ENCODE peak calls at places on chromosomes 7 and 10, in seven cellular contexts. J is fibroblast of lung, C is HepG2, G is PC-3, E is GM23248, O is IMR-90, T is SK-N-SH. S is an unnamed sample.

GRCh38 chr10:75623310-75623940 is 192.0 kb downstream of the LRMDA start:
- DNase-seq in E (no peak), C (no peak), J (no peak), T (no peak), G (no peak), O (no peak), S (no peak)

GRCh38 chr7:18221377-18222290 is 194.0 kb upstream of the PRPS1L1 start:
- DNase-seq in C (no peak), T (no peak), G (no peak), E (peak), O (peak), J (peak), S (peak)

GRCh38 chr10:72276421-72277339 is 3.0 kb downstream of the DDIT4 start:
- DNase-seq in J (peak), T (no peak), G (no peak), C (peak), O (peak), E (peak), S (no peak)

GRCh38 chr7:123811056-123811455 is 33.9 kb upstream of the HYAL4 start:
- DNase-seq in C (no peak), E (peak), J (peak), G (no peak), O (no peak), T (no peak), S (no peak)

GRCh38 chr10:5317547-5318107 is 47.1 kb upstream of the UCN3 start:
- DNase-seq in O (peak), C (peak), T (no peak), J (peak), E (peak), G (peak), S (peak)

GRCh38 chr10:69240455-69240854 is 20.3 kb downstream of the HKDC1 start:
- DNase-seq in E (no peak), T (no peak), O (no peak), J (no peak), C (no peak), G (no peak), S (no peak)

GRCh38 chr7:66238712-66239466 is 33.8 kb downstream of the TPST1 start:
- DNase-seq in O (no peak), G (no peak), C (no peak), T (no peak), E (no peak), J (no peak), S (no peak)

GRCh38 chr7:112150823-112151641 is 55.2 kb downstream of the DOCK4 start:
- DNase-seq in E (peak), C (no peak), G (no peak), J (peak), O (peak), T (no peak), S (no peak)

GRCh38 chr10:86708783-86709778 is 40.8 kb downstream of the LDB3 start:
- DNase-seq in G (no peak), C (no peak), O (no peak), E (no peak), T (no peak), J (no peak), S (no peak)

GRCh38 chr10:74223755-74224530 is 72.9 kb downstream of the ADK start:
- DNase-seq in O (peak), J (peak), E (peak), C (no peak), G (peak), T (no peak), S (peak)

GRCh38 chr7:85185355-85186082 is 1.3 kb downstream of the SEMA3D start:
- DNase-seq in E (peak), C (no peak), J (peak), G (peak), T (peak), O (peak), S (peak)

GRCh38 chr7:2068693-2069471 is 163.9 kb downstream of the MAD1L1 start:
- DNase-seq in T (peak), E (no peak), O (no peak), C (no peak), G (no peak), J (no peak), S (no peak)

GRCh38 chr7:84697506-84697905 is 489.4 kb downstream of the SEMA3D start:
- DNase-seq in G (peak), E (peak), T (no peak), O (peak), J (peak), C (no peak), S (peak)

GRCh38 chr7:50939026-50939425 is 156.3 kb upstream of the GRB10 start:
- DNase-seq in C (no peak), O (peak), G (no peak), E (peak), J (peak), T (no peak), S (peak)

GRCh38 chr10:119538632-119539358 is 3.7 kb downstream of the RGS10 start:
- DNase-seq in T (no peak), C (no peak), E (peak), J (no peak), G (peak), O (no peak), S (no peak)

GRCh38 chr10:131804551-131805295 is 96.1 kb upstream of the PPP2R2D start:
- DNase-seq in J (no peak), G (no peak), T (no peak), O (no peak), E (no peak), C (no peak), S (no peak)

GRCh38 chr7:158353606-158354570 is 233.7 kb downstream of the PTPRN2 start:
- DNase-seq in O (no peak), T (peak), J (no peak), G (peak), C (peak), E (peak), S (no peak)

GRCh38 chr10:22321831-22322662 is 1.1 kb downstream of the BMI1 start:
- DNase-seq in G (no peak), T (peak), O (no peak), J (no peak), C (no peak), E (peak), S (peak)

GRCh38 chr10:22320591-22321155 is at the start of gene BMI1:
- DNase-seq in O (peak), C (peak), T (peak), E (peak), J (peak), G (peak), S (peak)

GRCh38 chr10:22322663-22323160 is 1.8 kb downstream of the BMI1 start:
- DNase-seq in J (no peak), E (no peak), G (peak), C (no peak), T (no peak), O (no peak), S (no peak)

GRCh38 chr10:22319559-22320558 is 1.0 kb upstream of the BMI1 start:
- DNase-seq in O (no peak), E (peak), C (no peak), T (no peak), G (peak), J (no peak), S (no peak)

DNA sequence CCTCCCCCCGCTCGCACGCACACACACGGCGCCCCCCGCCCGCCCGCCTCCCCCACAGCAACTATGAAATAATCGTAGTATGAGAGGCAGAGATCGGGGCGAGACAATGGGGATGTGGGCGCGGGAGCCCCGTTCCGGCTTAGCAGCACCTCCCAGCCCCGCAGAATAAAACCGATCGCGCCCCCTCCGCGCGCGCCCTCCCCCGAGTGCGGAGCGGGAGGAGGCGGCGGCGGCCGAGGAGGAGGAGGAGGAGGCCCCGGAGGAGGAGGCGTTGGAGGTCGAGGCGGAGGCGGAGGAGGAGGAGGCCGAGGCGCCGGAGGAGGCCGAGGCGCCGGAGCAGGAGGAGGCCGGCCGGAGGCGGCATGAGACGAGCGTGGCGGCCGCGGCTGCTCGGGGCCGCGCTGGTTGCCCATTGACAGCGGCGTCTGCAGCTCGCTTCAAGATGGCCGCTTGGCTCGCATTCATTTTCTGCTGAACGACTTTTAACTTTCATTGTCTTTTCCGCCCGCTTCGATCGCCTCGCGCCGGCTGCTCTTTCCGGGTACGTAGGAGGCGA is 335 bp downstream of the BMI1 start:
- DNase-seq in T (peak), O (peak), C (peak), E (peak), J (peak), G (peak), S (peak)
- H2AFZ ChIP-seq in T (peak), O (peak), C (no peak), E (peak), J (peak), G (no peak), S (peak)

DNA sequence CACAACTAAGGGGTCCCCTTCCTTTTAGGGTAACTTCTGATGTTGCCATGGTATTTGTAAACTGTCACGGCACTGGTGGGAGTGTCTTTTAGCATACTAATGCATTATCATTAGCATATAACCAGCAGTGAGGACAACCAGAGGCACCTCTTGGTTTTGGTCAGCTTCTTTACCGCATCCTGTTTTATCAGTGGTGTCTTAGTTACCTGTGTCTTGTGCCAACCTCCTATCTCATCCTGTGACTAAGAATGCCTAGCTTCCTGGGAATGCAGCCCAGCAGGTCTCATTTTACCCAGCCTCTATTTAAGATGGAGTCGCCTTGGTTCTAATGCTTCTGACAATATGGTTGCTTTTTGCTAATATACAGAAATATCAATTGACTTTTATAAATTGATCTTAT is 54.9 kb downstream of the AHCYL2 start:
- DNase-seq in J (peak), C (no peak), G (peak), T (no peak), O (no peak), E (no peak), S (peak)
- H2AFZ ChIP-seq in J (no peak), C (no peak), G (peak), T (no peak), O (no peak), E (no peak), S (no peak)

DNA sequence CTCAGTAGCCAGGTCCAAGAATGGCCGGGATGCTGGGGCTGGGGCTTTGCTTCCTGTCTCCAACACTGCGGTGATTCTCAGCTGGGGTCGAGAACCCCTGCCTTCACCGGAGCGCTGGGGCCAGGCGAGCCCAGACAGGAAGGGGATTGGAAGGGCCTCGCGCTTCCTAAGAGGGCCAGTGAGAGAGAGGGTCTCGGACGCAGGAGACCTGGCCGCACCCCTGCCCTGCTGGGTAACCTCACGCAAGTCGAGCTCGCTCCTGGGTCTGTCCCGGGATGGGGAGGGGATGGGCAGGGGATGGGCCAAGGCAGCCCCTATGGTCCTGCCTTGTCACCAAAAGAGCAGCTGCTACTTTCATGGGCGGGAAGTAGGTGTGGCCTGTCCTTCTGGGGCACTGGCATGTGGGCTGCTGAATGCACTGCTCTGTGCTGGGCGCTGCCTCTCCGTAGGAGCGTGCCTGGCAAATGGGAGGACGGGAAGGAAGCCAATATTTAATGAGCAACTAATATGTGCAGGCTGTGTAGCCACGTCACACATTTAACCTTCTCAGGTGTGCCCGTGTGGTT is 20.0 kb downstream of the KCNK18 start:
- DNase-seq in J (peak), O (no peak), G (peak), T (no peak), C (no peak), E (peak), S (no peak)
- H2AFZ ChIP-seq in J (peak), O (peak), G (peak), T (peak), C (no peak), E (peak), S (peak)

GRCh38 chr7:23603632-23604295 is 6.6 kb downstream of the CCDC126 start:
- DNase-seq in E (no peak), O (no peak), G (no peak), C (no peak), T (no peak), J (no peak), S (no peak)
- H2AFZ ChIP-seq in E (no peak), O (no peak), G (no peak), C (no peak), T (no peak), J (no peak), S (no peak)

GRCh38 chr7:120857558-120858298 is at the start of gene TSPAN12:
- DNase-seq in C (peak), E (peak), O (peak), T (peak), J (peak), G (peak), S (peak)

GRCh38 chr7:120856621-120857352 is 1.2 kb downstream of the TSPAN12 start:
- DNase-seq in O (peak), G (peak), J (peak), E (peak), T (peak), C (peak), S (peak)

GRCh38 chr7:120860151-120860550 is 2.2 kb upstream of the TSPAN12 start:
- DNase-seq in E (no peak), T (no peak), O (no peak), G (no peak), J (no peak), C (no peak), S (no peak)

GRCh38 chr7:120856198-120856597 is 1.7 kb downstream of the TSPAN12 start:
- DNase-seq in T (no peak), G (no peak), J (no peak), E (no peak), C (no peak), O (no peak), S (no peak)

GRCh38 chr7:120858299-120858636 is 324 bp upstream of the TSPAN12 start:
- DNase-seq in O (no peak), G (peak), J (no peak), T (no peak), C (no peak), E (no peak), S (no peak)
- H2AFZ ChIP-seq in O (peak), G (peak), J (peak), T (peak), C (peak), E (peak), S (peak)

GRCh38 chr10:110498087-110498981 is 627 bp downstream of the DUSP5 start:
- DNase-seq in O (peak), T (peak), J (peak), G (no peak), E (peak), C (no peak), S (peak)
- H2AFZ ChIP-seq in O (peak), T (no peak), J (no peak), G (no peak), E (no peak), C (no peak), S (no peak)

GRCh38 chr10:62543981-62544380 is 169.8 kb downstream of the ZNF365 start:
- DNase-seq in O (no peak), G (peak), C (no peak), T (no peak), E (no peak), J (no peak), S (no peak)

GRCh38 chr10:62545155-62545554 is 171.0 kb downstream of the ZNF365 start:
- DNase-seq in T (no peak), E (no peak), G (no peak), J (no peak), O (no peak), C (no peak), S (no peak)

GRCh38 chr10:62543566-62543965 is 169.4 kb downstream of the ZNF365 start:
- DNase-seq in E (no peak), J (peak), G (peak), O (no peak), C (no peak), T (no peak), S (peak)

GRCh38 chr10:62548686-62549085 is 174.5 kb downstream of the ZNF365 start:
- DNase-seq in O (no peak), G (no peak), J (peak), C (no peak), E (peak), T (no peak), S (peak)

DNA sequence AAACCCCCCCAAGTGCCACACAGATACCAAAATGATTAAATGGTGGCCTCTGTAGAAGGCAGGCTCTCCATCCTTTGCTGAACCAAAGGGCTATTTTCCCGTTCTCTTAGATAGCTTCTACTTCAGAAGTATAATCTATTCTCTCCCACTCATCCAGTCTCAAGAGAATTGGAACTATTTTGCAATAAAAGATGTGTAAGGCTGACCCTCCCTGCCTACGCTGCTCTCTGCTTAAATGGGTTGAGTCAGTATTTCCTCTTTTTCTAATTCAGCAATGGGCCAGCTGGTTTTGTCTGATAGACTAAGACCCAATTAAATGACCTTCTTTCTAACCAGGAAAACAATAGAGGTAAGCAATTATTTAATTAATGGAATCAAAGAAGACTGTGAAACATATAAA is 171.5 kb downstream of the ZNF365 start:
- DNase-seq in J (peak), T (no peak), C (no peak), E (peak), O (peak), G (no peak), S (peak)
- H2AFZ ChIP-seq in J (no peak), T (no peak), C (no peak), E (peak), O (no peak), G (no peak), S (no peak)

DNA sequence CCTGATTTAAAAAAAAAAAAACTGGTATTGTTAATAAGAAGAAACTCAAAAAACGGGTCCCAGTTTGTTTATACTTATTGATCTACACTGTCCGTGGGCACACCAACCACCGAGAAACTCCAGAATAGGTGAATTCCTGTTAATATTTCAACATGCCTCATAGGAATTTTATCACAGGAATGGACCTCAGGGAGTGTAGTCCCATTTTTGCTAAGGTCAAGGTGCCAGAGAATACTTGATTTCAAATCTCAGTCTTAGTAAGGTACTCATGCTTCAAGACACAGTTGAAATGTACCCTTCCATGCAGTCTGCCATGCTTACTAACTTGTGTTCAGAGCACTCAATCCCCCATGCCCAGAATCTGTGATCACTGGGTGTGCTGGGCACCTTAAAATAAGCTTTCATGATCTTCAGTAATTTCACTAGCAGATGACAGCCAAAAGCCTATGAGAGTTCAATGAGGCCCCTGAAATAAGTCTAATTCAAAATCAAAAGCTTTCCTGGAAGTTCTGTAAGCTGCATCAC is 385.7 kb downstream of the TNS3 start:
- DNase-seq in E (no peak), T (no peak), O (no peak), J (no peak), C (no peak), G (no peak), S (no peak)
- H2AFZ ChIP-seq in E (no peak), T (no peak), O (no peak), J (no peak), C (no peak), G (no peak), S (no peak)

GRCh38 chr10:17250736-17251135 is 22.7 kb downstream of the VIM start:
- DNase-seq in G (peak), O (no peak), J (no peak), T (no peak), C (no peak), E (peak), S (no peak)

GRCh38 chr10:17256026-17256425 is 28.0 kb downstream of the VIM start:
- DNase-seq in J (peak), C (no peak), O (no peak), E (peak), T (no peak), G (no peak), S (peak)

GRCh38 chr10:17257466-17258321 is 29.7 kb downstream of the VIM start:
- DNase-seq in E (peak), J (peak), T (peak), O (peak), G (peak), C (peak), S (peak)

GRCh38 chr10:17256627-17257026 is 28.6 kb downstream of the VIM start:
- DNase-seq in O (no peak), G (no peak), J (peak), C (no peak), T (no peak), E (peak), S (peak)

DNA sequence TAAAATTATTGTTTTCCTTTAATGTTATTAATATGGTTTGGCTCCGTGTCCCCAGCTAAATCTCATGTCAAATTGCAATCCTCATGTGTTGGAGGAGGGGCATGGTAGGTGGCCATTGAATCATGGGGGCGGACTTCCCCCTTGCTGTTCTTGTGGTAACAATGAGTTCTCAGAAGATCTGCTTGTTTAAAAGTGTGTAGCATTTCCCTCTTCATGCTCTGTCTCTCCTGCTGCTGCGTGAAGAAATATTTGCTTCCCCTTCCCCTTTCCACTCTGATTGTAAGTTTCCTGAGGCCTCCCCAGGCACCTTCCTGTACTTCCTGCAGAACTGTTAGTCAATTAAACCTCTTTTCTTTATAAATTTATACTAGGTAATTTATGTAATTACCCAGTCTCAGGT is 27.5 kb downstream of the VIM start:
- DNase-seq in J (no peak), C (no peak), G (no peak), O (no peak), E (no peak), T (no peak), S (no peak)
- H2AFZ ChIP-seq in J (no peak), C (no peak), G (no peak), O (no peak), E (peak), T (no peak), S (no peak)